ENCODE peak calls at places on chromosomes 5 and 9, in five cellular contexts. K is lung, L is uterus, Z is right cardiac atrium, R is tibial nerve. H is an unnamed sample. For H3K4me1, the result is how much of the 10 kb centered on the place peaks cover.

GRCh38 chr5:140344683-140345423 is 1.6 kb downstream of the HBEGF start:
- DNase-seq in K (no peak), L (no peak), Z (no peak), R (no peak), H (no peak)

GRCh38 chr5:171644536-171644935 is 141.1 kb upstream of the SMIM23 start:
- DNase-seq in K (no peak), L (no peak), Z (no peak), R (no peak), H (no peak)

GRCh38 chr9:136052433-136052880 is 42.6 kb downstream of the NACC2 start:
- DNase-seq in K (no peak), L (no peak), Z (peak), R (no peak), H (no peak)

GRCh38 chr5:142973932-142974331 is 203.8 kb downstream of the ARHGAP26 start:
- DNase-seq in K (no peak), L (no peak), Z (no peak), R (no peak), H (no peak)

GRCh38 chr5:50684721-50685120 is 18.3 kb downstream of the PARP8 start:
- DNase-seq in K (no peak), L (no peak), Z (no peak), R (no peak), H (no peak)

GRCh38 chr5:39697891-39698290 is 273.1 kb upstream of the DAB2 start:
- DNase-seq in K (no peak), L (no peak), Z (no peak), R (no peak), H (no peak)

GRCh38 chr9:37745970-37746369 is 7.6 kb upstream of the TRMT10B start:
- DNase-seq in K (no peak), L (no peak), Z (no peak), R (no peak), H (no peak)

GRCh38 chr9:36101916-36102741 is 34.4 kb upstream of the GLIPR2 start:
- DNase-seq in K (no peak), L (peak), Z (no peak), R (no peak), H (no peak)

GRCh38 chr5:135172718-135173117 is 138.7 kb upstream of the PITX1 start:
- DNase-seq in K (no peak), L (no peak), Z (no peak), R (no peak), H (no peak)

GRCh38 chr9:109020581-109020980 is 7.3 kb upstream of the CTNNAL1 start:
- DNase-seq in K (no peak), L (no peak), Z (no peak), R (no peak), H (no peak)

GRCh38 chr5:89844548-89844947 is 565.0 kb downstream of the CETN3 start:
- DNase-seq in K (no peak), L (no peak), Z (no peak), R (no peak), H (no peak)

GRCh38 chr5:3006961-3007551 is 255.6 kb upstream of the IRX2 start:
- DNase-seq in K (no peak), L (no peak), Z (no peak), R (no peak), H (no peak)

GRCh38 chr5:78649816-78650561 is 1.4 kb upstream of the LHFPL2 start:
- DNase-seq in K (no peak), L (no peak), Z (peak), R (no peak), H (no peak)

GRCh38 chr9:7760014-7760415 is 39.6 kb downstream of the DMAC1 start:
- DNase-seq in K (no peak), L (no peak), Z (peak), R (no peak), H (no peak)

GRCh38 chr9:112439825-112440224 is 46.8 kb upstream of the KIAA1958 start:
- DNase-seq in K (no peak), L (no peak), Z (no peak), R (no peak), H (no peak)

GRCh38 chr9:132472599-132472998 is 62.6 kb downstream of the CFAP77 start:
- DNase-seq in K (no peak), L (no peak), Z (no peak), R (no peak), H (no peak)

GRCh38 chr9:119667163-119667562 is 297.9 kb upstream of the BRINP1 start:
- DNase-seq in K (no peak), L (no peak), Z (no peak), R (no peak), H (no peak)

GRCh38 chr9:137075275-137075775 is 2.0 kb upstream of the UAP1L1 start:
- DNase-seq in K (no peak), L (no peak), Z (no peak), R (no peak), H (no peak)

GRCh38 chr5:122703214-122703613 is 71.7 kb upstream of the SNX2 start:
- DNase-seq in K (no peak), L (no peak), Z (no peak), R (no peak), H (no peak)

GRCh38 chr9:73805111-73805510 is 653.4 kb downstream of the ANXA1 start:
- DNase-seq in K (no peak), L (no peak), Z (no peak), R (no peak), H (no peak)

GRCh38 chr9:123174887-123175518 is 93.4 kb downstream of the STRBP start:
- DNase-seq in K (no peak), L (no peak), Z (no peak), R (no peak), H (no peak)

GRCh38 chr9:120388000-120388855 is 191.7 kb downstream of the CDK5RAP2 start:
- DNase-seq in K (no peak), L (no peak), Z (peak), R (no peak), H (no peak)

GRCh38 chr9:120985759-120986353 is 59.3 kb upstream of the TRAF1 start:
- DNase-seq in K (no peak), L (no peak), Z (no peak), R (no peak), H (no peak)

GRCh38 chr5:10836991-10837390 is 76.0 kb upstream of the DAP start:
- DNase-seq in K (no peak), L (no peak), Z (no peak), R (no peak), H (no peak)

GRCh38 chr5:41878598-41879305 is 8.5 kb upstream of the OXCT1 start:
- DNase-seq in K (no peak), L (no peak), Z (no peak), R (no peak), H (no peak)

DNA sequence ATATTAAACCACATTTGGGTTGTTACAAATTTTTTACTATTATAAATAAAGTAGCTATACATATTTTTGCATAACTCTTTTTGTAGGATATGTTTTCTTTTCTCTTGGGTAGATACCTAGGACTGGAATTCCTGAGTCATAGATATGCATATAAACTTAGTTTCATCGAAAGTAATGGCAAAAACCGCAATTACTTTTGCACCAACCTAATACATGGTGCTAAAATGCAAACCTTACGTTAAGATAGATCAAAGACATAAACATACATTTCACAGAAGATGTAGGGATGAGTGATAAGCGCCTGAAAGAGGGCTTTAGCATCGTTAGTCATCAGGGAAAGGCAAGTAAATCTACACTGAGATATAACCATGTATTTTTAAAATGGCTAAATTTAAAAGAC is 178.4 kb upstream of the EFNA5 start:
- DNase-seq in K (no peak), L (no peak), Z (no peak), R (no peak), H (no peak)
- H3K4me1 ChIP-seq in K (under half), L (under half), Z (under half), R (under half), H (under half)

DNA sequence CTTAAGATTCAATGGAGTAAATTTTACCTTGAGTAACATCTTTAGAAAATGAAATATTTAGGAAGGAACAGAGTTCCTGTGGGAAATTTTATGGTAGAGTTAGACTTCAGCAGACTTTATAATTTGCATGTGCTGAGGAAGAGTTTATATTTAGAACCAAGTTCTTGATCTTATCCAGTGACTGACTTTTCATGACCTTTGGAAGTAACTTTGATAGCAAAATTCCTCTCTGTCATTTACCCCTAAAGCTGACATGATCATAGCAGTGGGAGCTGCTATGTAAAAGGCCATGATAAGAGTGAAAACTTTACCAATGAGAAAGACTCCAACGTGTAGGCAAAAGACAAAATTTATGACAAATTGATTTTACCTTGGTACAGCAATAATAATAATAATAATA is 1071.8 kb upstream of the DMAC1 start:
- DNase-seq in K (no peak), L (no peak), Z (no peak), R (no peak), H (no peak)
- H3K27ac ChIP-seq in K (no peak), L (no peak), Z (no peak), R (no peak), H (no peak)

DNA sequence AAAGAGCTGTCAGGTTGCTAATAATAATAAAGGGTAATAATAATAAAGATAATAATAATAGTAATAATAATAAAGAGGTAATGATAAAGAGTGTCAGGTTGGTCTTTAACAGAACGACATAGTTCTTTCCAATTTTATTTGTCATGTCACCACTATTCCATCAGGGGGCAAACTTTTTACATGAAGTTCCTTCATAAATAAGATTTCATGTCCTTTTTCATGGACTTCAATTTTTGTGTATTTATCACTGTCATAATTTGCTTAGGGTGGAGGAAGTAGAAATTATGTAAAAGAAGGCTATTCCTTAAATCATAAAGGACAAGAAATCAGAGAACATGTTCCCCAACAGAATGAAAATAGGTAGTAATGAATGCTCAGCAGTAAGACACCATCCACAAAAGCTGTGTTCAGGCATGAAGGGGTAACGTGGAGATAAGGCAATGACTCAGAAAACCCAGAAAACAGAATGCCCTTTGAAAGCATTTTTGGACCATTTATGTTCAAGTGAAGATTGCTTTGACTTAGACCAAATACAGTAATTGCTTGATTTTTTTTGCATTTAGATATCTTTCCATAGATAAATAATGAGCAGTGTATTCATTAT is 72.7 kb downstream of the ZFAND5 start:
- DNase-seq in K (no peak), L (no peak), Z (no peak), R (no peak), H (no peak)
- H3K4me3 ChIP-seq in K (no peak), L (no peak), Z (no peak), R (no peak), H (no peak)

DNA sequence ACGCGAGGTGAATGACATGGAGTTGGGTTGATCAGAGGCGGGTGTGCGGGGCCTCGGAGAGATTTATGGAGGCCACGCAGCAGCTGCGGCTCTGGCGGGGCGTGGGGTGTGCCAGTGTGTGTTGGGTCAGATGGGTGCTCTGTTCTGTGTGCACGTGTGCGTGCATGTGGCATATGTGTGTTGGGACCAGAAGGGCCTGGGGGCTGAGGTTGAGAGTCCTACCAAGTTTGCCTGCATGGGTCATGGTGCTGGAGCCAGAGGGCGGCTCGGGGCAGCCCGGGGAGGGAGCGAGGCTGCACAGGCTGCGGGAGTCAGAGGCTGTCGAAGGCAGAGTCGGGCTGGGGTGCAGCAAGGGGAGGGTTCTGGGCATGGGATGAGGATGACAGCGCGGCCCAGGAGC is 25.5 kb downstream of the RXRA start:
- DNase-seq in K (no peak), L (no peak), Z (no peak), R (no peak), H (no peak)
- H3K4me1 ChIP-seq in K (under half), L (under half), Z (under half), R (under half), H (under half)

DNA sequence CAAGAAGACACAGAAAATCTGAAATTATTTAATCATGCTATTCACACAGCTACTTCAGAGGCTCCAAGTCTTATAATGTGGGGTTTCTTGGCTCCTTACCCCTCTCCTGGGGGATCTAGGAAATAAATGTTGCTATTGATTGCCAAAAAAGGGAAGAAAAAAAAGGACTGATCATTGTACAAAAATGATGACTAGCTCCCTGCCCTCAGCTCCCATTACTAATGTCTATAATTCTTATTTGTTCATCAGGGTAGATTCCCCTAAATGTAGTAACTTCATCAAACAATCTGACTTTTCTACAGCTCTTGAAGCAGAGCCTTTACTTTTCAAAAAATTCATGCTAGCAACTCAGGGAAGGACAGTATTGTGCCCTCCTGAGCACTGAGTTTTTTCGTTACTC is 3.3 kb upstream of the SMC5 start:
- DNase-seq in K (no peak), L (no peak), Z (no peak), R (no peak), H (no peak)
- H3K27ac ChIP-seq in K (no peak), L (peak), Z (no peak), R (peak), H (no peak)